ENCODE peak calls at places on chromosomes 2 and 18, in five cellular contexts. One of them, this sample, is unnamed.
A peak's percentile ranks its signal among the peaks of the same experiment; 100 is the strongest.

GRCh38 chr2:121777699-121778058 is 22.2 kb downstream of the TSN start:
- DNase-seq in H9: no peak
- DNase-seq in H1: no peak
- DNase-seq in IMR-90: peak; percentile 71
- DNase-seq in neuronal stem cell: no peak
- DNase-seq in this sample: no peak

GRCh38 chr2:278312-278932 is 9.5 kb downstream of the ALKAL2 start:
- DNase-seq in neuronal stem cell: no peak
- DNase-seq in H9: no peak
- DNase-seq in H1: no peak
- DNase-seq in IMR-90: no peak
- DNase-seq in this sample: no peak

GRCh38 chr2:69565431-69565839 is 78.1 kb downstream of the AAK1 start:
- DNase-seq in H1: peak; percentile 39
- DNase-seq in neuronal stem cell: peak; percentile 52
- DNase-seq in IMR-90: no peak
- DNase-seq in H9: peak; percentile 85
- DNase-seq in this sample: no peak

GRCh38 chr2:38601061-38601460 is 1.7 kb downstream of the HNRNPLL start:
- DNase-seq in neuronal stem cell: no peak
- DNase-seq in H1: no peak
- DNase-seq in IMR-90: no peak
- DNase-seq in H9: no peak
- DNase-seq in this sample: no peak

GRCh38 chr2:106068415-106068814 is 125.7 kb downstream of the UXS1 start:
- DNase-seq in H1: no peak
- DNase-seq in neuronal stem cell: no peak
- DNase-seq in IMR-90: no peak
- DNase-seq in H9: no peak
- DNase-seq in this sample: no peak

GRCh38 chr2:146481629-146482028 is 1363.2 kb upstream of the ACVR2A start:
- DNase-seq in IMR-90: peak; percentile 52
- DNase-seq in H1: no peak
- DNase-seq in neuronal stem cell: no peak
- DNase-seq in H9: no peak
- DNase-seq in this sample: peak; percentile 10

GRCh38 chr2:148917431-148917830 is 42.4 kb downstream of the KIF5C start:
- DNase-seq in H9: no peak
- DNase-seq in H1: no peak
- DNase-seq in IMR-90: no peak
- DNase-seq in neuronal stem cell: no peak
- DNase-seq in this sample: no peak

GRCh38 chr2:56130463-56131070 is 53.2 kb upstream of the CCDC85A start:
- DNase-seq in neuronal stem cell: no peak
- DNase-seq in H1: no peak
- DNase-seq in IMR-90: peak; percentile 31
- DNase-seq in H9: peak; percentile 41
- DNase-seq in this sample: peak; percentile 57

GRCh38 chr2:134391751-134392160 is 137.9 kb downstream of the MGAT5 start:
- DNase-seq in H1: no peak
- DNase-seq in neuronal stem cell: no peak
- DNase-seq in H9: no peak
- DNase-seq in IMR-90: peak; percentile 36
- DNase-seq in this sample: no peak

GRCh38 chr18:23228102-23229051 is 93.1 kb downstream of the CABLES1 start:
- DNase-seq in neuronal stem cell: no peak
- DNase-seq in H9: no peak
- DNase-seq in H1: no peak
- DNase-seq in IMR-90: peak; percentile 75
- DNase-seq in this sample: peak; percentile 55

GRCh38 chr2:121472465-121472993 is 58.2 kb upstream of the RNU4ATAC start:
- DNase-seq in H1: no peak
- DNase-seq in neuronal stem cell: no peak
- DNase-seq in IMR-90: no peak
- DNase-seq in H9: no peak
- DNase-seq in this sample: no peak

GRCh38 chr2:193743089-193743488 is 1548.4 kb upstream of the TMEFF2 start:
- DNase-seq in H1: no peak
- DNase-seq in H9: no peak
- DNase-seq in neuronal stem cell: no peak
- DNase-seq in IMR-90: no peak
- DNase-seq in this sample: no peak

GRCh38 chr18:76859474-76860339 is 37.4 kb downstream of the ZNF236 start:
- DNase-seq in IMR-90: no peak
- DNase-seq in H1: no peak
- DNase-seq in H9: no peak
- DNase-seq in neuronal stem cell: no peak
- DNase-seq in this sample: no peak

GRCh38 chr2:99404039-99404799 is 67.0 kb downstream of the EIF5B start:
- DNase-seq in IMR-90: no peak
- DNase-seq in H1: no peak
- DNase-seq in neuronal stem cell: no peak
- DNase-seq in H9: peak; percentile 36
- DNase-seq in this sample: no peak

GRCh38 chr18:4017479-4017878 is 437.6 kb downstream of the DLGAP1 start:
- DNase-seq in neuronal stem cell: no peak
- DNase-seq in H1: peak; percentile 46
- DNase-seq in H9: peak; percentile 65
- DNase-seq in IMR-90: peak; percentile 2
- DNase-seq in this sample: peak; percentile 3

GRCh38 chr2:157056200-157056676 is 201.3 kb upstream of the GALNT5 start:
- DNase-seq in IMR-90: peak; percentile 75
- DNase-seq in neuronal stem cell: no peak
- DNase-seq in H1: no peak
- DNase-seq in H9: no peak
- DNase-seq in this sample: peak; percentile 88

GRCh38 chr2:129061079-129061785 is 742.6 kb upstream of the HS6ST1 start:
- DNase-seq in H9: no peak
- DNase-seq in neuronal stem cell: no peak
- DNase-seq in IMR-90: peak; percentile 65
- DNase-seq in H1: no peak
- DNase-seq in this sample: peak; percentile 92

GRCh38 chr18:75507636-75508035 is 80.1 kb upstream of the SMIM21 start:
- DNase-seq in neuronal stem cell: no peak
- DNase-seq in H1: no peak
- DNase-seq in IMR-90: peak; percentile 51
- DNase-seq in H9: no peak
- DNase-seq in this sample: no peak

GRCh38 chr2:16774980-16775963 is 109.6 kb upstream of the CYRIA start:
- DNase-seq in neuronal stem cell: peak; percentile 24
- DNase-seq in H9: peak; percentile 68
- DNase-seq in H1: no peak
- DNase-seq in IMR-90: no peak
- DNase-seq in this sample: peak; percentile 9

GRCh38 chr2:151102196-151102692 is 159.4 kb downstream of the RBM43 start:
- DNase-seq in IMR-90: no peak
- DNase-seq in neuronal stem cell: no peak
- DNase-seq in H9: no peak
- DNase-seq in H1: no peak
- DNase-seq in this sample: no peak

GRCh38 chr2:15812187-15812830 is 128.0 kb upstream of the MYCN start:
- DNase-seq in neuronal stem cell: no peak
- DNase-seq in IMR-90: no peak
- DNase-seq in H9: no peak
- DNase-seq in H1: no peak
- DNase-seq in this sample: no peak

GRCh38 chr2:24855703-24856102 is 62.5 kb downstream of the CENPO start:
- DNase-seq in neuronal stem cell: no peak
- DNase-seq in H9: no peak
- DNase-seq in IMR-90: peak; percentile 57
- DNase-seq in H1: no peak
- DNase-seq in this sample: peak; percentile 81

GRCh38 chr2:100036793-100037192 is 105.6 kb downstream of the AFF3 start:
- DNase-seq in H1: no peak
- DNase-seq in H9: no peak
- DNase-seq in neuronal stem cell: no peak
- DNase-seq in IMR-90: no peak
- DNase-seq in this sample: no peak

GRCh38 chr2:142585785-142586184 is 291.7 kb upstream of the KYNU start:
- DNase-seq in H9: no peak
- DNase-seq in neuronal stem cell: no peak
- DNase-seq in H1: no peak
- DNase-seq in IMR-90: no peak
- DNase-seq in this sample: no peak
- H2BK15ac ChIP-seq in H9: no peak overlapping the region
- H2BK15ac ChIP-seq in neuronal stem cell: no peak overlapping the region
- H2BK15ac ChIP-seq in H1: no peak overlapping the region
- H2BK15ac ChIP-seq in IMR-90: no peak overlapping the region
- H2BK15ac ChIP-seq in this sample: no peak overlapping the region

DNA sequence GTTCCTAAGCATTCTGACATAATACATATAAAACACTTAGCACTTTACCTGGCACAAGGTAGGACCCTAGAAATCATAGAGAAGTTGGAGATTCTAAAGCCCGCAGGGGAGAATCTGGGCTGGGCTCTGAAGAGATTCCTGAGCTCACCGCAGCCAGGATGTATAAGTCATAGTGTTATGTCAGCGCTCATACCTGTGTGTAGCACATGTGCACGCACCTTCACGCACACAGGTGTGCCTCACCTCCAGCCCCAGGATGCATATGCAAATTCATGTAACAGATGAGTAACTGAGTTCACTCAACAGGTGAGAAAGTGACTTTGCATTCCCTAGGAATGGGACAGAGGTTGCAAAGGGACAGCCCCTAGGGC is 7.9 kb upstream of the SDC1 start:
- DNase-seq in neuronal stem cell: no peak
- DNase-seq in H1: no peak
- DNase-seq in IMR-90: no peak
- DNase-seq in H9: no peak
- DNase-seq in this sample: no peak
- H4K8ac ChIP-seq in neuronal stem cell: no peak overlapping the region
- H4K8ac ChIP-seq in H1: no peak overlapping the region
- H4K8ac ChIP-seq in IMR-90: no peak overlapping the region
- H4K8ac ChIP-seq in H9: no peak overlapping the region
- H4K8ac ChIP-seq in this sample: no peak overlapping the region

GRCh38 chr2:167478196-167478595 is 589.9 kb downstream of the XIRP2 start:
- DNase-seq in IMR-90: no peak
- DNase-seq in H1: no peak
- DNase-seq in neuronal stem cell: no peak
- DNase-seq in H9: no peak
- DNase-seq in this sample: no peak

GRCh38 chr2:167480986-167481309 is 592.7 kb downstream of the XIRP2 start:
- DNase-seq in IMR-90: no peak
- DNase-seq in H9: no peak
- DNase-seq in neuronal stem cell: no peak
- DNase-seq in H1: no peak
- DNase-seq in this sample: peak; percentile 9

GRCh38 chr2:167484875-167485274 is 596.6 kb downstream of the XIRP2 start:
- DNase-seq in H1: no peak
- DNase-seq in IMR-90: no peak
- DNase-seq in neuronal stem cell: no peak
- DNase-seq in H9: no peak
- DNase-seq in this sample: peak; percentile 28

DNA sequence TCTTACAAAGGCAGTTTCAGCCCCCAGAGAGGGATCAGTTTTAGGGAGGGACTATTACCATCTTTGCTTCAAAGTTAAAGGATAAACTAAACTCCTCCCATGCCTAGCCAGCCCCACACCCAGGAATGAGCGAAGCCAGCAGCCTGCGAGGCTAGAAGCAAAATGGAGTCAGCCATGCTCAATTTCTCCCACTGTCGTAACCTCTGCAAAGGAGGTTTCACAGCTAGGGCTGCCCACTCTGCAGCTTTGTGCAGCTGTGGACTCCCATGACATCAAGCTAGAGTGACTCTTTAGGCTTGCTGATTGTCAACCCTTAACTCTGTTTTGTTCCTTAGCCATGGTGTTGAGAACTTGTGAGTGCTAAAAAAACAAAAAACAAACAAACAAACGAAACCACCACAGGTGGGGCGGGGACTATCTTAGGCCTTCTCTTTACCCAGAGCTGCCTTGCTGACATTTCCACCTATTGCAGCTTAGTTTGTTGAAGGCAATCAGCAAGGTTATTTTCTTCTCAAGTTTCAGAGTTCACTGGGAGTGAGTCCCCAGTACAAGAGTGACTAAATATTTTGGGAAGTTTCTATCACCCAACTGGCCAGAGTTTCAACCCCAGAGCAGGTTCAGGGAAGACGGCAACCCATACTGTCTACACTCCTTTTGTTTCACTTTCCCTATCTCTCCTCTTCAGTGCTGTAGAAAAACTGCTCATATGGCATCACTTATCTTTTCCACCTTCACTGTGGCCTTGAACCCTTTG is 592.1 kb downstream of the XIRP2 start:
- DNase-seq in IMR-90: no peak
- DNase-seq in H1: no peak
- DNase-seq in H9: peak; percentile 30
- DNase-seq in neuronal stem cell: no peak
- DNase-seq in this sample: no peak
- H4K91ac ChIP-seq in IMR-90: no peak overlapping the region
- H4K91ac ChIP-seq in H1: no peak overlapping the region
- H4K91ac ChIP-seq in H9: no peak overlapping the region
- H4K91ac ChIP-seq in neuronal stem cell: no peak overlapping the region
- H4K91ac ChIP-seq in this sample: no peak overlapping the region

GRCh38 chr2:43180901-43181300 is 45.5 kb downstream of the ZFP36L2 start:
- DNase-seq in IMR-90: no peak
- DNase-seq in H9: peak; percentile 22
- DNase-seq in neuronal stem cell: no peak
- DNase-seq in H1: no peak
- DNase-seq in this sample: no peak

GRCh38 chr2:43178055-43178598 is 48.3 kb downstream of the ZFP36L2 start:
- DNase-seq in H1: no peak
- DNase-seq in IMR-90: no peak
- DNase-seq in H9: no peak
- DNase-seq in neuronal stem cell: no peak
- DNase-seq in this sample: no peak

GRCh38 chr2:43176449-43176848 is 50.0 kb downstream of the ZFP36L2 start:
- DNase-seq in neuronal stem cell: no peak
- DNase-seq in H1: no peak
- DNase-seq in H9: no peak
- DNase-seq in IMR-90: no peak
- DNase-seq in this sample: no peak

GRCh38 chr2:43179947-43180346 is 46.5 kb downstream of the ZFP36L2 start:
- DNase-seq in neuronal stem cell: no peak
- DNase-seq in H1: peak; percentile 68
- DNase-seq in H9: peak; percentile 75
- DNase-seq in IMR-90: no peak
- DNase-seq in this sample: no peak

GRCh38 chr2:43178602-43179542 is 47.5 kb downstream of the ZFP36L2 start:
- DNase-seq in neuronal stem cell: no peak
- DNase-seq in H1: peak; percentile 63
- DNase-seq in H9: peak; percentile 87
- DNase-seq in IMR-90: peak; percentile 82
- DNase-seq in this sample: peak; percentile 90
- H2BK15ac ChIP-seq in neuronal stem cell: no peak overlapping the region
- H2BK15ac ChIP-seq in H1: peak overlapping the region; percentile 46
- H2BK15ac ChIP-seq in H9: no peak overlapping the region
- H2BK15ac ChIP-seq in IMR-90: peak overlapping the region; percentile 91
- H2BK15ac ChIP-seq in this sample: peak overlapping the region; percentile 92

GRCh38 chr2:208479342-208479741 is 72.8 kb downstream of the PTH2R start:
- DNase-seq in neuronal stem cell: no peak
- DNase-seq in H1: no peak
- DNase-seq in H9: no peak
- DNase-seq in IMR-90: no peak
- DNase-seq in this sample: no peak
- H4K8ac ChIP-seq in neuronal stem cell: no peak overlapping the region
- H4K8ac ChIP-seq in H1: no peak overlapping the region
- H4K8ac ChIP-seq in H9: no peak overlapping the region
- H4K8ac ChIP-seq in IMR-90: no peak overlapping the region
- H4K8ac ChIP-seq in this sample: no peak overlapping the region